ENCODE peak calls at places on chromosomes 7 and 10, in ten cellular contexts. R, S, D, O, I, X, T, K, N and Z are unnamed samples.

GRCh38 chr7:159025161-159025779 is 119.4 kb downstream of the VIPR2 start:
- DNase-seq in R (no peak), S (no peak), D (peak; percentile 28), O (no peak), I (no peak), X (no peak), T (no peak), K (no peak), N (peak; percentile 58), Z (no peak)

GRCh38 chr10:85641479-85641967 is 725.1 kb downstream of the GRID1 start:
- DNase-seq in R (no peak), S (peak; percentile 8), D (no peak), O (no peak), I (no peak), X (no peak), T (no peak), K (no peak), N (peak; percentile 68), Z (no peak)

GRCh38 chr7:98107313-98107691 is 640 bp downstream of the LMTK2 start:
- DNase-seq in R (peak; percentile 25), S (peak; percentile 14), D (peak; percentile 28), O (no peak), I (no peak), X (no peak), T (no peak), K (no peak), N (no peak), Z (no peak)

GRCh38 chr7:27158436-27159277 is 2.2 kb upstream of the HOXA7 start:
- DNase-seq in R (no peak), S (no peak), D (no peak), O (no peak), I (no peak), X (no peak), T (no peak), K (no peak), N (no peak), Z (no peak)

GRCh38 chr10:32056136-32057040 is at the start of gene KIF5B:
- DNase-seq in R (peak; percentile 88), S (peak; percentile 77), D (peak; percentile 100), O (peak; percentile 84), I (peak; percentile 90), X (peak; percentile 84), T (peak; percentile 85), K (peak; percentile 78), N (peak; percentile 63), Z (peak; percentile 99)

GRCh38 chr7:2492038-2492437 is 15.8 kb upstream of the GRIFIN start:
- DNase-seq in R (no peak), S (no peak), D (no peak), O (no peak), I (no peak), X (no peak), T (no peak), K (no peak), N (no peak), Z (no peak)

GRCh38 chr10:11547111-11547625 is 64.3 kb downstream of the USP6NL start:
- DNase-seq in R (peak; percentile 6), S (peak; percentile 20), D (peak; percentile 75), O (no peak), I (no peak), X (no peak), T (no peak), K (no peak), N (no peak), Z (no peak)

GRCh38 chr7:25087855-25088254 is 37.2 kb downstream of the CYCS start:
- DNase-seq in R (no peak), S (no peak), D (no peak), O (no peak), I (no peak), X (no peak), T (no peak), K (no peak), N (no peak), Z (no peak)

GRCh38 chr7:34457329-34457728 is 200.7 kb upstream of the NPSR1 start:
- DNase-seq in R (no peak), S (no peak), D (no peak), O (no peak), I (no peak), X (no peak), T (no peak), K (no peak), N (no peak), Z (no peak)

GRCh38 chr10:131850490-131850880 is 50.3 kb upstream of the PPP2R2D start:
- DNase-seq in R (no peak), S (no peak), D (no peak), O (peak; percentile 10), I (no peak), X (no peak), T (no peak), K (no peak), N (no peak), Z (peak; percentile 36)

GRCh38 chr10:11668847-11669610 is 57.6 kb upstream of the USP6NL start:
- DNase-seq in R (no peak), S (no peak), D (no peak), O (no peak), I (no peak), X (no peak), T (no peak), K (no peak), N (no peak), Z (no peak)

GRCh38 chr10:86372785-86373239 is 6.2 kb upstream of the GRID1 start:
- DNase-seq in R (no peak), S (no peak), D (no peak), O (no peak), I (no peak), X (no peak), T (no peak), K (no peak), N (no peak), Z (no peak)

GRCh38 chr7:105875505-105875904 is 894 bp downstream of the ATXN7L1 start:
- DNase-seq in R (no peak), S (no peak), D (peak; percentile 14), O (no peak), I (no peak), X (no peak), T (no peak), K (no peak), N (no peak), Z (no peak)

GRCh38 chr10:15518256-15518655 is 147.2 kb upstream of the FAM171A1 start:
- DNase-seq in R (no peak), S (peak; percentile 14), D (peak; percentile 35), O (no peak), I (no peak), X (no peak), T (no peak), K (no peak), N (peak; percentile 56), Z (no peak)

GRCh38 chr10:67863094-67863493 is 21.4 kb upstream of the SIRT1 start:
- DNase-seq in R (no peak), S (no peak), D (no peak), O (no peak), I (no peak), X (no peak), T (no peak), K (no peak), N (no peak), Z (no peak)

GRCh38 chr7:82443044-82443800 is at the start of gene CACNA2D1:
- DNase-seq in R (peak; percentile 38), S (no peak), D (peak; percentile 82), O (peak; percentile 41), I (peak; percentile 19), X (peak; percentile 66), T (no peak), K (no peak), N (peak; percentile 41), Z (peak; percentile 79)

GRCh38 chr7:150863946-150864345 is 11.6 kb downstream of the AOC1 start:
- DNase-seq in R (no peak), S (no peak), D (no peak), O (no peak), I (no peak), X (no peak), T (no peak), K (no peak), N (no peak), Z (no peak)

GRCh38 chr10:3948843-3949242 is 163.8 kb upstream of the KLF6 start:
- DNase-seq in R (no peak), S (peak; percentile 92), D (no peak), O (no peak), I (peak; percentile 62), X (no peak), T (peak; percentile 73), K (peak; percentile 63), N (peak; percentile 66), Z (no peak)

GRCh38 chr10:29732918-29733317 is 98.1 kb upstream of the SVIL start:
- DNase-seq in R (no peak), S (no peak), D (no peak), O (no peak), I (no peak), X (no peak), T (no peak), K (no peak), N (no peak), Z (no peak)

GRCh38 chr7:152619027-152619739 is 56.8 kb downstream of the XRCC2 start:
- DNase-seq in R (no peak), S (no peak), D (no peak), O (no peak), I (no peak), X (no peak), T (no peak), K (no peak), N (no peak), Z (no peak)